ENCODE peak calls at places on chromosomes 7 and 10, in nine cellular contexts. One of them, this sample, is unnamed.

GRCh38 chr7:42574693-42575084 is 337.2 kb downstream of the C7orf25 start:
- DNase-seq in progenitor cell of endocrine pancreas: no peak
- DNase-seq in H9: no peak
- DNase-seq in B cell: no peak
- DNase-seq in fibroblast of villous mesenchyme: peak
- DNase-seq in endodermal cell: no peak
- DNase-seq in fibroblast of lung: no peak
- DNase-seq in Panc1: no peak
- DNase-seq in NB4: no peak
- DNase-seq in this sample: peak

GRCh38 chr10:48506147-48506917 is 98.5 kb downstream of the ARHGAP22 start:
- DNase-seq in NB4: peak
- DNase-seq in H9: peak
- DNase-seq in progenitor cell of endocrine pancreas: no peak
- DNase-seq in Panc1: no peak
- DNase-seq in B cell: no peak
- DNase-seq in fibroblast of villous mesenchyme: peak
- DNase-seq in fibroblast of lung: peak
- DNase-seq in endodermal cell: peak
- DNase-seq in this sample: no peak

GRCh38 chr7:100965723-100966541 is 3.4 kb upstream of the MUC12 start:
- DNase-seq in Panc1: no peak
- DNase-seq in endodermal cell: peak
- DNase-seq in progenitor cell of endocrine pancreas: peak
- DNase-seq in H9: peak
- DNase-seq in fibroblast of lung: peak
- DNase-seq in fibroblast of villous mesenchyme: peak
- DNase-seq in NB4: peak
- DNase-seq in B cell: peak
- DNase-seq in this sample: peak

GRCh38 chr10:11617233-11617632 is 5.8 kb upstream of the USP6NL start:
- DNase-seq in fibroblast of villous mesenchyme: no peak
- DNase-seq in H9: no peak
- DNase-seq in progenitor cell of endocrine pancreas: no peak
- DNase-seq in NB4: no peak
- DNase-seq in fibroblast of lung: no peak
- DNase-seq in Panc1: no peak
- DNase-seq in B cell: no peak
- DNase-seq in endodermal cell: no peak
- DNase-seq in this sample: no peak

GRCh38 chr10:118952493-118953295 is 76.8 kb upstream of the NANOS1 start:
- DNase-seq in H9: peak
- DNase-seq in fibroblast of lung: no peak
- DNase-seq in B cell: no peak
- DNase-seq in NB4: no peak
- DNase-seq in endodermal cell: no peak
- DNase-seq in fibroblast of villous mesenchyme: no peak
- DNase-seq in progenitor cell of endocrine pancreas: no peak
- DNase-seq in Panc1: no peak
- DNase-seq in this sample: no peak

GRCh38 chr10:95809370-95810197 is 53.6 kb downstream of the ENTPD1 start:
- DNase-seq in NB4: no peak
- DNase-seq in progenitor cell of endocrine pancreas: no peak
- DNase-seq in endodermal cell: no peak
- DNase-seq in B cell: no peak
- DNase-seq in Panc1: no peak
- DNase-seq in fibroblast of lung: no peak
- DNase-seq in fibroblast of villous mesenchyme: no peak
- DNase-seq in H9: no peak
- DNase-seq in this sample: no peak

GRCh38 chr10:62653254-62653653 is 151.3 kb upstream of the ADO start:
- DNase-seq in fibroblast of lung: no peak
- DNase-seq in endodermal cell: no peak
- DNase-seq in Panc1: no peak
- DNase-seq in progenitor cell of endocrine pancreas: no peak
- DNase-seq in NB4: peak
- DNase-seq in B cell: peak
- DNase-seq in fibroblast of villous mesenchyme: no peak
- DNase-seq in H9: no peak
- DNase-seq in this sample: no peak

GRCh38 chr10:111874586-111874985 is 309.0 kb downstream of the GPAM start:
- DNase-seq in NB4: no peak
- DNase-seq in H9: no peak
- DNase-seq in fibroblast of villous mesenchyme: no peak
- DNase-seq in fibroblast of lung: peak
- DNase-seq in B cell: no peak
- DNase-seq in Panc1: no peak
- DNase-seq in progenitor cell of endocrine pancreas: no peak
- DNase-seq in endodermal cell: no peak
- DNase-seq in this sample: no peak

GRCh38 chr7:142948603-142949002 is 9.3 kb downstream of the LLCFC1 start:
- DNase-seq in H9: no peak
- DNase-seq in Panc1: no peak
- DNase-seq in progenitor cell of endocrine pancreas: no peak
- DNase-seq in fibroblast of lung: no peak
- DNase-seq in endodermal cell: no peak
- DNase-seq in fibroblast of villous mesenchyme: no peak
- DNase-seq in NB4: no peak
- DNase-seq in B cell: no peak
- DNase-seq in this sample: no peak

GRCh38 chr7:1665721-1666250 is 4.3 kb upstream of the ELFN1 start:
- DNase-seq in progenitor cell of endocrine pancreas: peak
- DNase-seq in B cell: peak
- DNase-seq in H9: peak
- DNase-seq in fibroblast of villous mesenchyme: no peak
- DNase-seq in Panc1: no peak
- DNase-seq in NB4: peak
- DNase-seq in endodermal cell: peak
- DNase-seq in fibroblast of lung: peak
- DNase-seq in this sample: peak

GRCh38 chr10:25547391-25547790 is 372.6 kb downstream of the GPR158 start:
- DNase-seq in fibroblast of lung: peak
- DNase-seq in progenitor cell of endocrine pancreas: no peak
- DNase-seq in endodermal cell: no peak
- DNase-seq in NB4: no peak
- DNase-seq in Panc1: no peak
- DNase-seq in fibroblast of villous mesenchyme: no peak
- DNase-seq in H9: no peak
- DNase-seq in B cell: no peak
- DNase-seq in this sample: peak

GRCh38 chr10:31037749-31038148 is 6.1 kb upstream of the ZNF438 start:
- DNase-seq in fibroblast of lung: no peak
- DNase-seq in H9: no peak
- DNase-seq in Panc1: no peak
- DNase-seq in fibroblast of villous mesenchyme: no peak
- DNase-seq in progenitor cell of endocrine pancreas: no peak
- DNase-seq in endodermal cell: no peak
- DNase-seq in B cell: no peak
- DNase-seq in NB4: peak
- DNase-seq in this sample: no peak

GRCh38 chr7:105097619-105098018 is 83.6 kb downstream of the KMT2E start:
- DNase-seq in fibroblast of villous mesenchyme: peak
- DNase-seq in progenitor cell of endocrine pancreas: no peak
- DNase-seq in endodermal cell: no peak
- DNase-seq in H9: no peak
- DNase-seq in Panc1: peak
- DNase-seq in NB4: no peak
- DNase-seq in B cell: no peak
- DNase-seq in fibroblast of lung: peak
- DNase-seq in this sample: no peak

GRCh38 chr10:77240042-77240619 is 397.5 kb downstream of the KCNMA1 start:
- DNase-seq in B cell: no peak
- DNase-seq in H9: no peak
- DNase-seq in progenitor cell of endocrine pancreas: no peak
- DNase-seq in NB4: no peak
- DNase-seq in fibroblast of lung: no peak
- DNase-seq in fibroblast of villous mesenchyme: peak
- DNase-seq in Panc1: no peak
- DNase-seq in endodermal cell: no peak
- DNase-seq in this sample: no peak

GRCh38 chr7:93817561-93817960 is 73.0 kb downstream of the TFPI2 start:
- DNase-seq in fibroblast of villous mesenchyme: no peak
- DNase-seq in B cell: no peak
- DNase-seq in H9: no peak
- DNase-seq in Panc1: no peak
- DNase-seq in endodermal cell: no peak
- DNase-seq in fibroblast of lung: peak
- DNase-seq in progenitor cell of endocrine pancreas: no peak
- DNase-seq in NB4: no peak
- DNase-seq in this sample: no peak

GRCh38 chr7:93821463-93821862 is 69.1 kb downstream of the TFPI2 start:
- DNase-seq in H9: no peak
- DNase-seq in Panc1: no peak
- DNase-seq in fibroblast of villous mesenchyme: no peak
- DNase-seq in progenitor cell of endocrine pancreas: no peak
- DNase-seq in fibroblast of lung: no peak
- DNase-seq in endodermal cell: no peak
- DNase-seq in NB4: no peak
- DNase-seq in B cell: no peak
- DNase-seq in this sample: no peak

GRCh38 chr7:93819699-93820098 is 70.9 kb downstream of the TFPI2 start:
- DNase-seq in endodermal cell: no peak
- DNase-seq in Panc1: no peak
- DNase-seq in fibroblast of lung: no peak
- DNase-seq in H9: no peak
- DNase-seq in NB4: no peak
- DNase-seq in progenitor cell of endocrine pancreas: no peak
- DNase-seq in fibroblast of villous mesenchyme: no peak
- DNase-seq in B cell: no peak
- DNase-seq in this sample: no peak

GRCh38 chr7:93813514-93813913 is 77.0 kb downstream of the TFPI2 start:
- DNase-seq in fibroblast of villous mesenchyme: no peak
- DNase-seq in progenitor cell of endocrine pancreas: no peak
- DNase-seq in B cell: no peak
- DNase-seq in endodermal cell: no peak
- DNase-seq in fibroblast of lung: no peak
- DNase-seq in H9: no peak
- DNase-seq in NB4: no peak
- DNase-seq in Panc1: no peak
- DNase-seq in this sample: no peak

GRCh38 chr7:93817004-93817403 is 73.5 kb downstream of the TFPI2 start:
- DNase-seq in fibroblast of villous mesenchyme: no peak
- DNase-seq in endodermal cell: no peak
- DNase-seq in progenitor cell of endocrine pancreas: no peak
- DNase-seq in fibroblast of lung: no peak
- DNase-seq in H9: no peak
- DNase-seq in Panc1: no peak
- DNase-seq in NB4: no peak
- DNase-seq in B cell: no peak
- DNase-seq in this sample: peak
- TF ChIP-seq CTCF in fibroblast of villous mesenchyme: no peak
- TF ChIP-seq CTCF in endodermal cell: no peak
- TF ChIP-seq CTCF in progenitor cell of endocrine pancreas: no peak
- TF ChIP-seq CTCF in fibroblast of lung: no peak
- TF ChIP-seq CTCF in H9: no peak
- TF ChIP-seq CTCF in Panc1: no peak
- TF ChIP-seq CTCF in NB4: no peak
- TF ChIP-seq CTCF in B cell: no peak
- TF ChIP-seq CTCF in this sample: no peak

DNA sequence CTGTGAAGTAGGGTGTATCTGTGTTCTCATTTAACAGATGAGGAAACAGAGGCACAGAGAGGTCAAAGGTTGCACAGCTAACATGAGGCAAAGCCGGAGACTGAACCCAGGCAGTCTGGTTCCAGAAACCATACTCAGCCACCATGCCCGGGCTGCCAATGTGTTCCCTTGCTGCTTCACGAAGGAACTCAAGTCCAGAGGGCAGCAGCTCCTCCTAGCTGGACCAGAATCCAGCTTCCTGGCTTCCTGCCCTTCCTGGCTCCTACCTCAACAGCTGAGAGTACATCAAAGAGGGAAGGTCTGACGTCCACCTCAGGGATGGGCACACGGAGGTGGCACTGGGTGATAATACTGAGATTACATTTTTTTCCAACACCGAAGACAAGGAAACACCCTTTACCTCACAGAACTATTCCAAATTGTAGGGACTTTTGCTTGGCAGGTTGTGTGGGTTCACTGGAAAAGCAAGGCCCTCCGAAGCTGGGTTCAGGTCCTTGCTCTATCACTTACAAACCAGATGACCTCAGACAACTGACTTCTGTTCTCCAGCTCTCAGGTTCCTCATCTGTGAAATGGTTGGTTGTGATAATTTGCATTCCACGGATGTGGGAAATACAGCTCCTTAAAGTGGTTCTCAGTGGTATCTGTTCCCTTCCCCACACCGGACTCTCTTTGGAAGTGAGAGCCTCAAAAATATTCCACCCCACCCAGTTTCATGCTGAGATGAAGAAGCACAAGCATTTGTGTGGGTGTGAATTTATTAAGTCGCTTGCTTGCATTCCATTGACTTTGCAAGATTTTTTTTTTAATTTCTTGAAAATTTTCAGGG is 154.1 kb upstream of the ZMIZ1 start:
- DNase-seq in H9: no peak
- DNase-seq in NB4: no peak
- DNase-seq in fibroblast of villous mesenchyme: no peak
- DNase-seq in B cell: no peak
- DNase-seq in progenitor cell of endocrine pancreas: no peak
- DNase-seq in fibroblast of lung: peak
- DNase-seq in endodermal cell: no peak
- DNase-seq in Panc1: no peak
- DNase-seq in this sample: no peak
- TF ChIP-seq CTCF in H9: no peak
- TF ChIP-seq CTCF in NB4: no peak
- TF ChIP-seq CTCF in fibroblast of villous mesenchyme: peak
- TF ChIP-seq CTCF in B cell: no peak
- TF ChIP-seq CTCF in progenitor cell of endocrine pancreas: no peak
- TF ChIP-seq CTCF in fibroblast of lung: no peak
- TF ChIP-seq CTCF in endodermal cell: no peak
- TF ChIP-seq CTCF in Panc1: no peak
- TF ChIP-seq CTCF in this sample: no peak

DNA sequence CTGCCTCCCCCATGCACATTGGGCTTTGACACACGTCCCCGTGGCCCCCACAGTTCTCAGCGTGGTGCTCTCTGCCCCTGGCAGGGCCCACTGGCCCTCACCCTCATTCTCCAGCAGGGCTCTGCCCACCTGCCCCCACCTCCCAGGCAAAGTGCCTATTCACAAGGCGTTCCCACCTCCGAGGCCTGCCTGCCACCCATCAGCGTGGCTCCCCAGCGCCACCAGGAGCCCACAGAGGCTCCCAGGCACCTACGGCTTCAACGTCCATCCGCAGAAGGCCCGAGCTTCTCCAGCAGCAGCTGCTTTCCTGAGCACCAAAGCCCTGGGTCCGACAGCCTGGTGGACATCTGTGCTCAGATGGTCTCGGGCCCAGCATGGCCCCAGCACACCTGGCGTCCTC is 211.8 kb upstream of the PPP2R2D start:
- DNase-seq in fibroblast of villous mesenchyme: no peak
- DNase-seq in B cell: no peak
- DNase-seq in H9: peak
- DNase-seq in endodermal cell: peak
- DNase-seq in NB4: no peak
- DNase-seq in fibroblast of lung: no peak
- DNase-seq in Panc1: no peak
- DNase-seq in progenitor cell of endocrine pancreas: no peak
- DNase-seq in this sample: peak
- TF ChIP-seq CTCF in fibroblast of villous mesenchyme: no peak
- TF ChIP-seq CTCF in B cell: no peak
- TF ChIP-seq CTCF in H9: peak
- TF ChIP-seq CTCF in endodermal cell: peak
- TF ChIP-seq CTCF in NB4: no peak
- TF ChIP-seq CTCF in fibroblast of lung: no peak
- TF ChIP-seq CTCF in Panc1: no peak
- TF ChIP-seq CTCF in progenitor cell of endocrine pancreas: peak
- TF ChIP-seq CTCF in this sample: peak

GRCh38 chr10:92688927-92689662 is 660 bp upstream of the HHEX start:
- DNase-seq in H9: peak
- DNase-seq in B cell: peak
- DNase-seq in fibroblast of villous mesenchyme: peak
- DNase-seq in Panc1: no peak
- DNase-seq in NB4: peak
- DNase-seq in progenitor cell of endocrine pancreas: peak
- DNase-seq in endodermal cell: peak
- DNase-seq in fibroblast of lung: peak
- DNase-seq in this sample: peak
- TF ChIP-seq CTCF in H9: peak
- TF ChIP-seq CTCF in B cell: peak
- TF ChIP-seq CTCF in fibroblast of villous mesenchyme: no peak
- TF ChIP-seq CTCF in Panc1: peak
- TF ChIP-seq CTCF in NB4: no peak
- TF ChIP-seq CTCF in progenitor cell of endocrine pancreas: peak
- TF ChIP-seq CTCF in endodermal cell: peak
- TF ChIP-seq CTCF in fibroblast of lung: peak
- TF ChIP-seq CTCF in this sample: peak

This sample was measured in GM23338.